ENCODE peak calls at places on chromosomes 5 and 9, in four cellular contexts. C, T, M and N are unnamed samples.

GRCh38 chr9:133088146-133088750 is 26.5 kb downstream of the CEL start:
- DNase-seq in T (no peak), M (no peak), C (no peak), N (peak; percentile 73)

GRCh38 chr9:100473271-100474081 is 527 bp downstream of the TMEFF1 start:
- DNase-seq in M (no peak), C (no peak), T (peak; percentile 31), N (no peak)

GRCh38 chr9:131505012-131505411 is 2.3 kb downstream of the POMT1 start:
- DNase-seq in M (no peak), C (no peak), T (no peak), N (no peak)

GRCh38 chr9:110452227-110452801 is 114.7 kb upstream of the TXNDC8 start:
- DNase-seq in T (peak; percentile 56), C (no peak), M (no peak), N (no peak)

GRCh38 chr5:142686210-142686734 is 382 bp upstream of the FGF1 start:
- DNase-seq in C (no peak), M (no peak), T (peak; percentile 60), N (no peak)

GRCh38 chr5:73192375-73192774 is 19.4 kb downstream of the TMEM174 start:
- DNase-seq in M (no peak), C (no peak), T (no peak), N (no peak)

GRCh38 chr9:127179633-127180401 is 57.4 kb upstream of the ANGPTL2 start:
- DNase-seq in C (peak; percentile 29), M (peak; percentile 74), T (peak; percentile 47), N (peak; percentile 43)

GRCh38 chr9:96524045-96524444 is 74.1 kb downstream of the HABP4 start:
- DNase-seq in C (no peak), M (no peak), T (peak; percentile 20), N (no peak)

GRCh38 chr5:141806626-141807025 is 71.6 kb downstream of the PCDH1 start:
- DNase-seq in M (no peak), C (no peak), T (no peak), N (no peak)

GRCh38 chr9:79362100-79363081 is 209.4 kb upstream of the TLE4 start:
- DNase-seq in T (peak; percentile 26), C (no peak), M (no peak), N (no peak)

GRCh38 chr9:136310273-136311030 is 6.6 kb upstream of the CCDC187 start:
- DNase-seq in C (no peak), M (no peak), T (no peak), N (no peak)

GRCh38 chr5:179314606-179315355 is 30.5 kb downstream of the ADAMTS2 start:
- DNase-seq in M (peak; percentile 59), C (no peak), T (no peak), N (peak; percentile 63)

GRCh38 chr5:150497274-150497988 is 10.5 kb upstream of the NDST1 start:
- DNase-seq in T (peak; percentile 90), M (no peak), C (no peak), N (no peak)

GRCh38 chr9:100884518-100884917 is 144.0 kb upstream of the PLPPR1 start:
- DNase-seq in C (no peak), T (no peak), M (no peak), N (no peak)

GRCh38 chr9:134189167-134189474 is 24.8 kb upstream of the RNU6ATAC start:
- DNase-seq in M (peak; percentile 59), T (no peak), C (no peak), N (peak; percentile 56)

GRCh38 chr9:77954018-77954417 is 77.6 kb downstream of the GNAQ start:
- DNase-seq in M (no peak), C (no peak), T (peak; percentile 62), N (no peak)

GRCh38 chr9:128911529-128912035 is 9.2 kb upstream of the PHYHD1 start:
- DNase-seq in T (no peak), C (peak; percentile 74), M (no peak), N (no peak)

GRCh38 chr5:147835386-147835798 is 3.9 kb upstream of the SPINK1 start:
- DNase-seq in M (no peak), T (peak; percentile 18), C (no peak), N (no peak)

GRCh38 chr9:21413089-21414023 is 4.4 kb downstream of the IFNA8 start:
- DNase-seq in T (peak; percentile 14), M (no peak), C (no peak), N (no peak)

GRCh38 chr5:176334031-176334770 is 27.4 kb downstream of the KIAA1191 start:
- DNase-seq in T (no peak), M (no peak), C (no peak), N (no peak)

GRCh38 chr9:69173891-69174644 is at the start of gene TJP2:
- DNase-seq in C (peak; percentile 78), M (peak; percentile 86), T (peak; percentile 81), N (peak; percentile 94)

GRCh38 chr5:16792278-16793275 is 143.5 kb downstream of the MYO10 start:
- DNase-seq in T (no peak), C (no peak), M (no peak), N (no peak)

GRCh38 chr5:74594172-74595040 is 46.1 kb downstream of the ENC1 start:
- DNase-seq in C (no peak), M (no peak), T (peak; percentile 84), N (no peak)

GRCh38 chr5:163434410-163434866 is 3.0 kb upstream of the CCNG1 start:
- DNase-seq in M (no peak), C (no peak), T (peak; percentile 74), N (no peak)

GRCh38 chr9:13278023-13278367 is 1.5 kb downstream of the MPDZ start:
- DNase-seq in M (no peak), C (no peak), T (peak; percentile 79), N (no peak)

GRCh38 chr5:173016621-173017046 is 33.1 kb downstream of the ATP6V0E1 start:
- DNase-seq in M (peak; percentile 23), T (peak; percentile 75), C (no peak), N (no peak)

GRCh38 chr5:146940295-146940694 is 61.7 kb upstream of the PPP2R2B start:
- DNase-seq in M (no peak), T (no peak), C (no peak), N (no peak)

GRCh38 chr9:125894566-125894965 is 147.4 kb downstream of the PBX3 start:
- DNase-seq in M (no peak), C (no peak), T (no peak), N (no peak)

GRCh38 chr5:136729901-136730355 is 364.6 kb upstream of the TRPC7 start:
- DNase-seq in C (no peak), T (peak; percentile 91), M (no peak), N (no peak)

GRCh38 chr9:99054581-99054980 is 50.3 kb upstream of the TGFBR1 start:
- DNase-seq in T (no peak), M (no peak), C (no peak), N (no peak)

GRCh38 chr5:155050384-155051019 is 36.9 kb downstream of the KIF4B start:
- DNase-seq in C (no peak), T (no peak), M (no peak), N (no peak)

GRCh38 chr5:103883143-103883542 is 320.6 kb upstream of the NUDT12 start:
- DNase-seq in T (no peak), C (no peak), M (no peak), N (no peak)

GRCh38 chr5:7849531-7850240 is 1.2 kb downstream of the CFAP90 start:
- DNase-seq in M (peak; percentile 77), C (no peak), T (no peak), N (no peak)

GRCh38 chr5:96687812-96688453 is 25.8 kb downstream of the CAST start:
- DNase-seq in T (peak; percentile 87), M (no peak), C (no peak), N (no peak)

GRCh38 chr9:35114921-35115341 is 731 bp downstream of the ATOSB start:
- DNase-seq in M (peak; percentile 86), T (peak; percentile 40), C (peak; percentile 86), N (no peak)

GRCh38 chr9:127767909-127768331 is 10.5 kb downstream of the SH2D3C start:
- DNase-seq in M (no peak), C (no peak), T (no peak), N (no peak)

GRCh38 chr9:123669355-123669754 is 260.6 kb downstream of the DENND1A start:
- DNase-seq in M (no peak), T (no peak), C (no peak), N (no peak)

GRCh38 chr9:83992407-83992806 is 11.8 kb downstream of the RMI1 start:
- DNase-seq in M (no peak), T (peak; percentile 60), C (no peak), N (no peak)
- TF ChIP-seq CTCF in M (no peak), T (peak; percentile 23), C (no peak), N (peak; percentile 31)

GRCh38 chr5:139368613-139369012 is 14.5 kb downstream of the SLC23A1 start:
- DNase-seq in M (no peak), C (no peak), T (peak; percentile 45), N (no peak)
- TF ChIP-seq CTCF in M (no peak), C (no peak), T (peak; percentile 18), N (peak; percentile 66)

GRCh38 chr5:3598236-3598635 is 2.6 kb downstream of the IRX1 start:
- DNase-seq in M (no peak), C (no peak), T (no peak), N (no peak)
- TF ChIP-seq CTCF in M (no peak), C (no peak), T (no peak), N (no peak)

GRCh38 chr5:135208555-135209494 is 174.8 kb upstream of the PITX1 start:
- DNase-seq in C (no peak), M (peak; percentile 66), T (peak; percentile 93), N (no peak)
- TF ChIP-seq CTCF in C (no peak), M (no peak), T (peak; percentile 41), N (peak; percentile 70)